ENCODE peak calls at places on chromosomes 4 and X, in five cellular contexts. One of them, this sample, is unnamed.

GRCh38 chrX:77743720-77744119 is 42.3 kb downstream of the ATRX start:
- DNase-seq in CD8-positive, alpha-beta T cell: no peak
- DNase-seq in osteoblast: no peak
- DNase-seq in A549: no peak
- DNase-seq in neural progenitor cell: no peak
- DNase-seq in this sample: no peak

GRCh38 chrX:153777261-153778090 is 3.4 kb upstream of the SRPK3 start:
- DNase-seq in CD8-positive, alpha-beta T cell: no peak
- DNase-seq in osteoblast: peak
- DNase-seq in A549: no peak
- DNase-seq in neural progenitor cell: no peak
- DNase-seq in this sample: no peak

GRCh38 chr4:123216946-123217345 is 179.6 kb upstream of the SPRY1 start:
- DNase-seq in CD8-positive, alpha-beta T cell: no peak
- DNase-seq in osteoblast: no peak
- DNase-seq in A549: no peak
- DNase-seq in neural progenitor cell: no peak
- DNase-seq in this sample: no peak

GRCh38 chr4:107658400-107659326 is 61.4 kb downstream of the PAPSS1 start:
- DNase-seq in CD8-positive, alpha-beta T cell: no peak
- DNase-seq in osteoblast: peak
- DNase-seq in A549: no peak
- DNase-seq in neural progenitor cell: no peak
- DNase-seq in this sample: peak

GRCh38 chrX:9656277-9656676 is 109.4 kb downstream of the GPR143 start:
- DNase-seq in CD8-positive, alpha-beta T cell: no peak
- DNase-seq in osteoblast: no peak
- DNase-seq in A549: no peak
- DNase-seq in neural progenitor cell: no peak
- DNase-seq in this sample: peak

GRCh38 chr4:73479323-73479722 is 2.2 kb upstream of the AFM start:
- DNase-seq in CD8-positive, alpha-beta T cell: no peak
- DNase-seq in osteoblast: no peak
- DNase-seq in A549: no peak
- DNase-seq in neural progenitor cell: no peak
- DNase-seq in this sample: no peak

GRCh38 chr4:142940614-142941013 is 94.5 kb upstream of the INPP4B start:
- DNase-seq in CD8-positive, alpha-beta T cell: no peak
- DNase-seq in osteoblast: no peak
- DNase-seq in A549: no peak
- DNase-seq in neural progenitor cell: no peak
- DNase-seq in this sample: no peak

GRCh38 chr4:102466298-102466697 is 34.9 kb upstream of the NFKB1 start:
- DNase-seq in CD8-positive, alpha-beta T cell: no peak
- DNase-seq in osteoblast: no peak
- DNase-seq in A549: no peak
- DNase-seq in neural progenitor cell: no peak
- DNase-seq in this sample: peak

GRCh38 chr4:56666279-56666678 is 14.8 kb downstream of the HOPX start:
- DNase-seq in CD8-positive, alpha-beta T cell: no peak
- DNase-seq in osteoblast: peak
- DNase-seq in A549: no peak
- DNase-seq in neural progenitor cell: no peak
- DNase-seq in this sample: peak

GRCh38 chr4:151248519-151248918 is 28.4 kb upstream of the PRSS48 start:
- DNase-seq in CD8-positive, alpha-beta T cell: no peak
- DNase-seq in osteoblast: no peak
- DNase-seq in A549: no peak
- DNase-seq in neural progenitor cell: no peak
- DNase-seq in this sample: no peak

GRCh38 chr4:7007944-7008343 is 35.2 kb upstream of the TADA2B start:
- DNase-seq in CD8-positive, alpha-beta T cell: no peak
- DNase-seq in osteoblast: no peak
- DNase-seq in A549: no peak
- DNase-seq in neural progenitor cell: no peak
- DNase-seq in this sample: peak

GRCh38 chr4:151901631-151902030 is 140.8 kb upstream of the GATB start:
- DNase-seq in CD8-positive, alpha-beta T cell: no peak
- DNase-seq in osteoblast: no peak
- DNase-seq in A549: no peak
- DNase-seq in neural progenitor cell: no peak
- DNase-seq in this sample: peak

GRCh38 chrX:33974676-33975075 is 157.4 kb downstream of the FAM47A start:
- DNase-seq in CD8-positive, alpha-beta T cell: no peak
- DNase-seq in osteoblast: no peak
- DNase-seq in A549: no peak
- DNase-seq in neural progenitor cell: no peak
- DNase-seq in this sample: no peak

GRCh38 chr4:79632114-79632513 is 224.1 kb upstream of the GK2 start:
- DNase-seq in CD8-positive, alpha-beta T cell: no peak
- DNase-seq in osteoblast: no peak
- DNase-seq in A549: no peak
- DNase-seq in neural progenitor cell: no peak
- DNase-seq in this sample: no peak

GRCh38 chrX:150767475-150768131 is 74.4 kb downstream of the MTMR1 start:
- DNase-seq in CD8-positive, alpha-beta T cell: no peak
- DNase-seq in osteoblast: peak
- DNase-seq in A549: no peak
- DNase-seq in neural progenitor cell: no peak
- DNase-seq in this sample: peak

GRCh38 chrX:24862343-24862742 is 153.4 kb downstream of the ARX start:
- DNase-seq in CD8-positive, alpha-beta T cell: no peak
- DNase-seq in osteoblast: peak
- DNase-seq in A549: peak
- DNase-seq in neural progenitor cell: no peak
- DNase-seq in this sample: peak

GRCh38 chr4:177562859-177563258 is 120.6 kb upstream of the AGA start:
- DNase-seq in CD8-positive, alpha-beta T cell: no peak
- DNase-seq in osteoblast: no peak
- DNase-seq in A549: no peak
- DNase-seq in neural progenitor cell: no peak
- DNase-seq in this sample: no peak

GRCh38 chrX:118772051-118772450 is 44.6 kb downstream of the IL13RA1 start:
- DNase-seq in CD8-positive, alpha-beta T cell: no peak
- DNase-seq in osteoblast: no peak
- DNase-seq in A549: no peak
- DNase-seq in neural progenitor cell: no peak
- DNase-seq in this sample: no peak

GRCh38 chrX:31099536-31100090 is 27.8 kb upstream of the FTHL17 start:
- DNase-seq in CD8-positive, alpha-beta T cell: no peak
- DNase-seq in osteoblast: no peak
- DNase-seq in A549: no peak
- DNase-seq in neural progenitor cell: no peak
- DNase-seq in this sample: no peak

GRCh38 chrX:85851418-85851817 is 195.9 kb downstream of the CHM start:
- DNase-seq in CD8-positive, alpha-beta T cell: no peak
- DNase-seq in osteoblast: no peak
- DNase-seq in A549: peak
- DNase-seq in neural progenitor cell: peak
- DNase-seq in this sample: peak

GRCh38 chr4:40564004-40564403 is 65.7 kb downstream of the RBM47 start:
- DNase-seq in CD8-positive, alpha-beta T cell: no peak
- DNase-seq in osteoblast: no peak
- DNase-seq in A549: no peak
- DNase-seq in neural progenitor cell: no peak
- DNase-seq in this sample: no peak

GRCh38 chr4:99383833-99384392 is 31.4 kb upstream of the ADH1C start:
- DNase-seq in CD8-positive, alpha-beta T cell: no peak
- DNase-seq in osteoblast: peak
- DNase-seq in A549: no peak
- DNase-seq in neural progenitor cell: no peak
- DNase-seq in this sample: peak

GRCh38 chrX:80306007-80306406 is 114.2 kb upstream of the TENT5D start:
- DNase-seq in CD8-positive, alpha-beta T cell: no peak
- DNase-seq in osteoblast: no peak
- DNase-seq in A549: no peak
- DNase-seq in neural progenitor cell: no peak
- DNase-seq in this sample: no peak

GRCh38 chr4:100079264-100079663 is 111.0 kb downstream of the DDIT4L start:
- DNase-seq in CD8-positive, alpha-beta T cell: no peak
- DNase-seq in osteoblast: no peak
- DNase-seq in A549: no peak
- DNase-seq in neural progenitor cell: no peak
- DNase-seq in this sample: no peak

GRCh38 chrX:48910926-48911406 is 480 bp downstream of the SLC35A2 start:
- DNase-seq in CD8-positive, alpha-beta T cell: no peak
- DNase-seq in osteoblast: peak
- DNase-seq in A549: no peak
- DNase-seq in neural progenitor cell: no peak
- DNase-seq in this sample: peak

GRCh38 chrX:48914593-48915493 is 3.4 kb upstream of the SLC35A2 start:
- DNase-seq in CD8-positive, alpha-beta T cell: no peak
- DNase-seq in osteoblast: peak
- DNase-seq in A549: no peak
- DNase-seq in neural progenitor cell: no peak
- DNase-seq in this sample: no peak

GRCh38 chrX:48911407-48912182 is at the start of gene SLC35A2:
- DNase-seq in CD8-positive, alpha-beta T cell: peak
- DNase-seq in osteoblast: peak
- DNase-seq in A549: peak
- DNase-seq in neural progenitor cell: peak
- DNase-seq in this sample: peak

GRCh38 chrX:48917139-48917980 is 1.5 kb downstream of the PIM2 start:
- DNase-seq in CD8-positive, alpha-beta T cell: peak
- DNase-seq in osteoblast: peak
- DNase-seq in A549: peak
- DNase-seq in neural progenitor cell: peak
- DNase-seq in this sample: peak

GRCh38 chrX:48913605-48914366 is 2.3 kb upstream of the SLC35A2 start:
- DNase-seq in CD8-positive, alpha-beta T cell: no peak
- DNase-seq in osteoblast: peak
- DNase-seq in A549: no peak
- DNase-seq in neural progenitor cell: no peak
- DNase-seq in this sample: no peak
- H3K4me3 ChIP-seq in CD8-positive, alpha-beta T cell: no peak
- H3K4me3 ChIP-seq in osteoblast: no peak
- H3K4me3 ChIP-seq in A549: no peak
- H3K4me3 ChIP-seq in neural progenitor cell: no peak
- H3K4me3 ChIP-seq in this sample: no peak

GRCh38 chr4:663438-664428 is 10.3 kb downstream of the ATP5ME start:
- DNase-seq in CD8-positive, alpha-beta T cell: peak
- DNase-seq in osteoblast: peak
- DNase-seq in A549: no peak
- DNase-seq in neural progenitor cell: peak
- DNase-seq in this sample: no peak
- TF ChIP-seq CTCF in CD8-positive, alpha-beta T cell: no peak
- TF ChIP-seq CTCF in osteoblast: no peak
- TF ChIP-seq CTCF in A549: no peak
- TF ChIP-seq CTCF in neural progenitor cell: peak
- TF ChIP-seq CTCF in this sample: no peak

GRCh38 chr4:168848977-168849687 is 160.9 kb downstream of the CBR4 start:
- DNase-seq in CD8-positive, alpha-beta T cell: no peak
- DNase-seq in osteoblast: no peak
- DNase-seq in A549: no peak
- DNase-seq in neural progenitor cell: peak
- DNase-seq in this sample: peak

GRCh38 chr4:168846414-168846813 is 163.6 kb downstream of the CBR4 start:
- DNase-seq in CD8-positive, alpha-beta T cell: no peak
- DNase-seq in osteoblast: no peak
- DNase-seq in A549: no peak
- DNase-seq in neural progenitor cell: no peak
- DNase-seq in this sample: no peak

GRCh38 chr4:168845897-168846296 is 164.2 kb downstream of the CBR4 start:
- DNase-seq in CD8-positive, alpha-beta T cell: no peak
- DNase-seq in osteoblast: no peak
- DNase-seq in A549: no peak
- DNase-seq in neural progenitor cell: no peak
- DNase-seq in this sample: no peak

GRCh38 chr4:168850016-168850415 is 160.0 kb downstream of the CBR4 start:
- DNase-seq in CD8-positive, alpha-beta T cell: no peak
- DNase-seq in osteoblast: no peak
- DNase-seq in A549: no peak
- DNase-seq in neural progenitor cell: no peak
- DNase-seq in this sample: peak

GRCh38 chr4:168848112-168848511 is 161.9 kb downstream of the CBR4 start:
- DNase-seq in CD8-positive, alpha-beta T cell: no peak
- DNase-seq in osteoblast: no peak
- DNase-seq in A549: no peak
- DNase-seq in neural progenitor cell: peak
- DNase-seq in this sample: peak
- H3K4me3 ChIP-seq in CD8-positive, alpha-beta T cell: no peak
- H3K4me3 ChIP-seq in osteoblast: peak
- H3K4me3 ChIP-seq in A549: no peak
- H3K4me3 ChIP-seq in neural progenitor cell: no peak
- H3K4me3 ChIP-seq in this sample: no peak

GRCh38 chr4:3765271-3766206 is 646 bp upstream of the ADRA2C start:
- DNase-seq in CD8-positive, alpha-beta T cell: no peak
- DNase-seq in osteoblast: peak
- DNase-seq in A549: peak
- DNase-seq in neural progenitor cell: peak
- DNase-seq in this sample: peak
- TF ChIP-seq CTCF in CD8-positive, alpha-beta T cell: no peak
- TF ChIP-seq CTCF in osteoblast: no peak
- TF ChIP-seq CTCF in A549: peak
- TF ChIP-seq CTCF in neural progenitor cell: peak
- TF ChIP-seq CTCF in this sample: no peak

GRCh38 chr4:52329894-52330293 is 278.8 kb downstream of the SPATA18 start:
- DNase-seq in CD8-positive, alpha-beta T cell: no peak
- DNase-seq in osteoblast: no peak
- DNase-seq in A549: no peak
- DNase-seq in neural progenitor cell: no peak
- DNase-seq in this sample: no peak
- H3K4me3 ChIP-seq in CD8-positive, alpha-beta T cell: no peak
- H3K4me3 ChIP-seq in osteoblast: no peak
- H3K4me3 ChIP-seq in A549: no peak
- H3K4me3 ChIP-seq in neural progenitor cell: no peak
- H3K4me3 ChIP-seq in this sample: no peak

GRCh38 chr4:137180349-137180748 is 351.9 kb downstream of the PCDH18 start:
- DNase-seq in CD8-positive, alpha-beta T cell: no peak
- DNase-seq in osteoblast: no peak
- DNase-seq in A549: peak
- DNase-seq in neural progenitor cell: peak
- DNase-seq in this sample: peak
- TF ChIP-seq CTCF in CD8-positive, alpha-beta T cell: no peak
- TF ChIP-seq CTCF in osteoblast: no peak
- TF ChIP-seq CTCF in A549: no peak
- TF ChIP-seq CTCF in neural progenitor cell: peak
- TF ChIP-seq CTCF in this sample: peak

DNA sequence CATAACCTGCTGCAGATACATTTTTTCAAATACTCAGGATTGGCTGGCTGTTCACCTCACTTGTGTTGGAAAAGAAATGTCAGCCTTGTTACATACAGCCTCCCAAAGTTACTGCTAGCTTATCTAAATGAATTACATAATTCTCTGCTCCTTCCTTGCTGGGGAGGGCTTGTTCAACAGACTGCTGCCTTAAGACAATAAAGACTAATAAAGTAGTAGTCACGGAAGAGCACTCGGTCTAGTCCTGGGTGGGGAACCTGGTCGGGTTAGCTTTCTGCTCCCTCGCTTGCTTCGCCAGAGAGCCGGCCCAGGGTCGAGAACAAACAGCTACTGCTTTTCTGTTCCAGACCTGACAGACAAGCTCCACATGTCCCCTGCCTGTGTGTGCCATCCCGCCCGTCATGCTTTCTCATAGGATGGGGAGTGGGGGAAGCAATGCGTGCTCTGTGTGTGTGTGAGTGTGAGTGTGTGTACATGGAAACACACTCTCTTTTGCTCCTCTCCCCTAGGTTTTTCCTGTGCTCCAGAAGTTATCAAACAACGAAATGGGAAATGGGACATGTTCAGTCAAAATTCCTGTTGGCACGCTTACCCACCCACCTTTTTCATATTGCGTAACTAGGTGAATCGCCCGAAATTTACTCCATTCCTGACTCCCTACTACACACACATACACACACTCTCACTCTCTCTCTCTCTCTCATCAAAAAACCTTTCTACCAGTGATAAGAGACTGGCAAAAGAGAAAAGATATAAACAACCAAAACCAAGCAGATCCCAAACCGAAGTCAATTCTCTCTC is 1.4 kb downstream of the NPY1R start:
- DNase-seq in CD8-positive, alpha-beta T cell: no peak
- DNase-seq in osteoblast: no peak
- DNase-seq in A549: no peak
- DNase-seq in neural progenitor cell: no peak
- DNase-seq in this sample: no peak
- H3K4me3 ChIP-seq in CD8-positive, alpha-beta T cell: no peak
- H3K4me3 ChIP-seq in osteoblast: no peak
- H3K4me3 ChIP-seq in A549: no peak
- H3K4me3 ChIP-seq in neural progenitor cell: peak
- H3K4me3 ChIP-seq in this sample: peak